ENCODE peak calls at places on chromosomes 5 and 9, in seven cellular contexts. One of them, this sample, is unnamed.

GRCh38 chr9:91362212-91362611 is 494 bp upstream of the AUH start:
- DNase-seq in breast epithelium: no peak
- DNase-seq in HCT116: no peak
- DNase-seq in stomach: no peak
- DNase-seq in right lobe of liver: no peak
- DNase-seq in endodermal cell: no peak
- DNase-seq in endothelial cell of umbilical vein: no peak
- DNase-seq in this sample: no peak

GRCh38 chr5:62340392-62340791 is 34.4 kb downstream of the KIF2A start:
- DNase-seq in breast epithelium: no peak
- DNase-seq in HCT116: peak; percentile 28
- DNase-seq in stomach: no peak
- DNase-seq in right lobe of liver: no peak
- DNase-seq in endodermal cell: no peak
- DNase-seq in endothelial cell of umbilical vein: peak; percentile 27
- DNase-seq in this sample: no peak

GRCh38 chr5:65923339-65923738 is 3.0 kb upstream of the ERBIN start:
- DNase-seq in breast epithelium: no peak
- DNase-seq in HCT116: peak; percentile 52
- DNase-seq in stomach: no peak
- DNase-seq in right lobe of liver: no peak
- DNase-seq in endodermal cell: no peak
- DNase-seq in endothelial cell of umbilical vein: no peak
- DNase-seq in this sample: no peak

GRCh38 chr5:95667678-95668077 is 15.1 kb downstream of the SPATA9 start:
- DNase-seq in breast epithelium: no peak
- DNase-seq in HCT116: no peak
- DNase-seq in stomach: no peak
- DNase-seq in right lobe of liver: no peak
- DNase-seq in endodermal cell: no peak
- DNase-seq in endothelial cell of umbilical vein: no peak
- DNase-seq in this sample: no peak

GRCh38 chr9:135479469-135480052 is at the start of gene PPP1R26:
- DNase-seq in breast epithelium: no peak
- DNase-seq in HCT116: no peak
- DNase-seq in stomach: peak; percentile 48
- DNase-seq in right lobe of liver: no peak
- DNase-seq in endodermal cell: no peak
- DNase-seq in endothelial cell of umbilical vein: no peak
- DNase-seq in this sample: no peak

GRCh38 chr9:128006360-128007024 is 25.7 kb upstream of the EEIG1 start:
- DNase-seq in breast epithelium: no peak
- DNase-seq in HCT116: no peak
- DNase-seq in stomach: no peak
- DNase-seq in right lobe of liver: no peak
- DNase-seq in endodermal cell: no peak
- DNase-seq in endothelial cell of umbilical vein: peak; percentile 66
- DNase-seq in this sample: no peak

GRCh38 chr5:143229896-143230675 is 173.4 kb downstream of the NR3C1 start:
- DNase-seq in breast epithelium: no peak
- DNase-seq in HCT116: no peak
- DNase-seq in stomach: no peak
- DNase-seq in right lobe of liver: no peak
- DNase-seq in endodermal cell: peak; percentile 66
- DNase-seq in endothelial cell of umbilical vein: no peak
- DNase-seq in this sample: no peak

GRCh38 chr9:108099854-108100253 is 610.3 kb upstream of the KLF4 start:
- DNase-seq in breast epithelium: no peak
- DNase-seq in HCT116: peak; percentile 56
- DNase-seq in stomach: no peak
- DNase-seq in right lobe of liver: no peak
- DNase-seq in endodermal cell: no peak
- DNase-seq in endothelial cell of umbilical vein: no peak
- DNase-seq in this sample: no peak

GRCh38 chr5:150559088-150559487 is 51.2 kb downstream of the NDST1 start:
- DNase-seq in breast epithelium: no peak
- DNase-seq in HCT116: no peak
- DNase-seq in stomach: no peak
- DNase-seq in right lobe of liver: no peak
- DNase-seq in endodermal cell: no peak
- DNase-seq in endothelial cell of umbilical vein: no peak
- DNase-seq in this sample: no peak

GRCh38 chr5:159257007-159257406 is 6.1 kb upstream of the UBLCP1 start:
- DNase-seq in breast epithelium: no peak
- DNase-seq in HCT116: no peak
- DNase-seq in stomach: no peak
- DNase-seq in right lobe of liver: no peak
- DNase-seq in endodermal cell: no peak
- DNase-seq in endothelial cell of umbilical vein: no peak
- DNase-seq in this sample: peak; percentile 79

GRCh38 chr9:114906922-114907571 is 23.3 kb downstream of the TNFSF8 start:
- DNase-seq in breast epithelium: no peak
- DNase-seq in HCT116: peak; percentile 38
- DNase-seq in stomach: no peak
- DNase-seq in right lobe of liver: no peak
- DNase-seq in endodermal cell: peak; percentile 93
- DNase-seq in endothelial cell of umbilical vein: peak; percentile 78
- DNase-seq in this sample: no peak

GRCh38 chr5:124660229-124661093 is 86.0 kb downstream of the ZNF608 start:
- DNase-seq in breast epithelium: no peak
- DNase-seq in HCT116: no peak
- DNase-seq in stomach: no peak
- DNase-seq in right lobe of liver: no peak
- DNase-seq in endodermal cell: peak; percentile 70
- DNase-seq in endothelial cell of umbilical vein: no peak
- DNase-seq in this sample: peak; percentile 90

GRCh38 chr9:136084191-136084944 is 10.7 kb downstream of the NACC2 start:
- DNase-seq in breast epithelium: no peak
- DNase-seq in HCT116: no peak
- DNase-seq in stomach: no peak
- DNase-seq in right lobe of liver: peak; percentile 45
- DNase-seq in endodermal cell: no peak
- DNase-seq in endothelial cell of umbilical vein: no peak
- DNase-seq in this sample: no peak

DNA sequence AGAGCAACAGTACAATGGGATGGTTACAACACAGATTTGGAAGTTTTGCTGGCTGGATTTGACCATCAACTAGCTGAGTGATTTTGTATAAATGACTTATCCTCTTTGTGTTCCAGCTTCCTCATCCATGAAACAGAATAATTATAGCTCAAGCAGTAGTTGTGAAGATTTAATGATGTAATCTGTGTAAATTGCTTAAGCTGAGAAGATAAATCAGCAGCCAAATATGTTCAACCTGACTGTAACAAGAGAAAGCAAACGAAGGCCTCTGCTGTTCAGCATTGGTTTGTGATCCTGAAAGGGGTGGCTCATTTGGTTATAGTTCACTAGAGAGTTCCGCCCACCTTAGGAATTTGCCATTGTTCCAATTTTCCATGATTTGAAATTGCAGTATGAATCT is 75.7 kb upstream of the CCDC112 start:
- DNase-seq in breast epithelium: no peak
- DNase-seq in HCT116: no peak
- DNase-seq in stomach: no peak
- DNase-seq in right lobe of liver: no peak
- DNase-seq in endodermal cell: no peak
- DNase-seq in endothelial cell of umbilical vein: no peak
- DNase-seq in this sample: no peak
- H3K4me1 ChIP-seq in breast epithelium: no peaks in the 10 kb centered on the region
- H3K4me1 ChIP-seq in HCT116: peaks cover 20% of the 10 kb centered on the region
- H3K4me1 ChIP-seq in stomach: no peaks in the 10 kb centered on the region
- H3K4me1 ChIP-seq in right lobe of liver: no peaks in the 10 kb centered on the region
- H3K4me1 ChIP-seq in endodermal cell: no peaks in the 10 kb centered on the region
- H3K4me1 ChIP-seq in endothelial cell of umbilical vein: peaks cover under 1% of the 10 kb centered on the region
- H3K4me1 ChIP-seq in this sample: peaks cover 3% of the 10 kb centered on the region

DNA sequence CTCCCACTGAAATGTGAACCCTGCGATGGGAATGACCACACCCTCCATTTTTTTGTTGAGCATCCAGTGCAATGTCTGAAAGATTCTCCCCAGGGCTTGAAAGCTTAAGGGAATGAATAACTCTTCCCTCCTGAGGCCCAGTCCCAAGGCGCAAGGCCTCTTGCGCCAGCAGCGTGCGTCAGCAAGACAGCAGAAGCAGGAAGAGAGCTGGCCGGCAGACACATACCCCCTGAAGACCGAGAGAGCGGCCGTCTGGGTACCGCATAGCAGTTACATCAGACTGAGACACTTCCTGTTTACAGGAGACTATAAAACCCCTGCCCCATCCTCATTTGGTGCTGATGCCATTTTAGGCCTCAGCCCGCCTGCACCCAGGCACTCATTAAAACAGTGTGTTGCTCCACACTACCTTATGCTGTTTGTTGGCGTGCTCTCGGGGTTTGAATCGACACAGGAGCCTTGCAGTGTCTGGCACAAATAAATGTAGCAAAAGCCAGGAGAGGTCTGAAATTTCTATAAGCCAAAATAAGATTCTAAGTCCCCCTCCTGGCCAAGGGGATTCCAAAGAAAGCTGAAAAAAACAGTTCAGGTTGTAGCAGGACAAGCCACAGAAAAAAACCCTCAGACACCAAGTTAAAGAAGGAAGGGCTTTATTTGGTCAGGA is 62.2 kb downstream of the GDNF start:
- DNase-seq in breast epithelium: no peak
- DNase-seq in HCT116: no peak
- DNase-seq in stomach: peak; percentile 34
- DNase-seq in right lobe of liver: no peak
- DNase-seq in endodermal cell: no peak
- DNase-seq in endothelial cell of umbilical vein: no peak
- DNase-seq in this sample: peak; percentile 29
- H3K4me1 ChIP-seq in breast epithelium: no peaks in the 10 kb centered on the region
- H3K4me1 ChIP-seq in HCT116: no peaks in the 10 kb centered on the region
- H3K4me1 ChIP-seq in stomach: no peaks in the 10 kb centered on the region
- H3K4me1 ChIP-seq in right lobe of liver: no peaks in the 10 kb centered on the region
- H3K4me1 ChIP-seq in endodermal cell: no peaks in the 10 kb centered on the region
- H3K4me1 ChIP-seq in endothelial cell of umbilical vein: no peaks in the 10 kb centered on the region
- H3K4me1 ChIP-seq in this sample: peaks cover 28% of the 10 kb centered on the region

GRCh38 chr5:119357815-119358559 is 2.2 kb downstream of the TNFAIP8 start:
- DNase-seq in breast epithelium: no peak
- DNase-seq in HCT116: no peak
- DNase-seq in stomach: no peak
- DNase-seq in right lobe of liver: no peak
- DNase-seq in endodermal cell: no peak
- DNase-seq in endothelial cell of umbilical vein: no peak
- DNase-seq in this sample: no peak

GRCh38 chr5:119358901-119359603 is 3.2 kb downstream of the TNFAIP8 start:
- DNase-seq in breast epithelium: no peak
- DNase-seq in HCT116: no peak
- DNase-seq in stomach: no peak
- DNase-seq in right lobe of liver: no peak
- DNase-seq in endodermal cell: no peak
- DNase-seq in endothelial cell of umbilical vein: no peak
- DNase-seq in this sample: no peak

GRCh38 chr5:119356384-119357188 is 767 bp downstream of the TNFAIP8 start:
- DNase-seq in breast epithelium: no peak
- DNase-seq in HCT116: no peak
- DNase-seq in stomach: no peak
- DNase-seq in right lobe of liver: no peak
- DNase-seq in endodermal cell: no peak
- DNase-seq in endothelial cell of umbilical vein: peak; percentile 36
- DNase-seq in this sample: no peak

GRCh38 chr5:119355636-119356383 is at the start of gene TNFAIP8:
- DNase-seq in breast epithelium: peak; percentile 53
- DNase-seq in HCT116: no peak
- DNase-seq in stomach: peak; percentile 62
- DNase-seq in right lobe of liver: peak; percentile 75
- DNase-seq in endodermal cell: peak; percentile 84
- DNase-seq in endothelial cell of umbilical vein: peak; percentile 59
- DNase-seq in this sample: peak; percentile 60

DNA sequence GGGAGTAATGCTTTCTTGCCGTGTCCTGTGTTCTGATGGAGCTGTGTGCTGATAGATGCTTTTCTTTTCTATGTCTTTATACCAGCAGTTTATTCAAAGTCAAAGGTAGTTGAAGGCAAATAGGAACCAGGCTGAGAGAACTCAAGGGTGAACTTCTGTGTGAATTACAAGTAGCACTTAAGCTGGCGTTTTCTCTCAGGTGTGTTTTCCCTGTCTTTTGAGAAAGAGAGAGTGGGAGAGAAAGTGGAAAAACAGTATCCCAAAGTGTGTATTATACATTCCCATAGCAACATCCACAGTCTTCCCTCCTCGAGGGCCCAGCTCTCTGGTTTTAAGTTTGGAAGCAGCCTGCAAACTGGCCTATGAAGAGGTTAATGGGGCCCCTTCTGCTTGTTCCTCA is 1.5 kb downstream of the TNFAIP8 start:
- DNase-seq in breast epithelium: no peak
- DNase-seq in HCT116: no peak
- DNase-seq in stomach: no peak
- DNase-seq in right lobe of liver: no peak
- DNase-seq in endodermal cell: no peak
- DNase-seq in endothelial cell of umbilical vein: no peak
- DNase-seq in this sample: no peak
- H3K4me1 ChIP-seq in breast epithelium: no peaks in the 10 kb centered on the region
- H3K4me1 ChIP-seq in HCT116: peaks cover 6% of the 10 kb centered on the region
- H3K4me1 ChIP-seq in stomach: peaks cover 53% of the 10 kb centered on the region
- H3K4me1 ChIP-seq in right lobe of liver: no peaks in the 10 kb centered on the region
- H3K4me1 ChIP-seq in endodermal cell: peaks cover 16% of the 10 kb centered on the region
- H3K4me1 ChIP-seq in endothelial cell of umbilical vein: peaks cover 11% of the 10 kb centered on the region
- H3K4me1 ChIP-seq in this sample: peaks cover 15% of the 10 kb centered on the region

GRCh38 chr9:134063876-134064450 is 3.9 kb downstream of the BRD3 start:
- DNase-seq in breast epithelium: no peak
- DNase-seq in HCT116: no peak
- DNase-seq in stomach: peak; percentile 13
- DNase-seq in right lobe of liver: no peak
- DNase-seq in endodermal cell: no peak
- DNase-seq in endothelial cell of umbilical vein: no peak
- DNase-seq in this sample: no peak

GRCh38 chr9:134063088-134063875 is 4.5 kb downstream of the BRD3 start:
- DNase-seq in breast epithelium: no peak
- DNase-seq in HCT116: no peak
- DNase-seq in stomach: peak; percentile 18
- DNase-seq in right lobe of liver: peak; percentile 49
- DNase-seq in endodermal cell: peak; percentile 45
- DNase-seq in endothelial cell of umbilical vein: no peak
- DNase-seq in this sample: no peak

GRCh38 chr9:134065720-134066419 is 2.0 kb downstream of the BRD3 start:
- DNase-seq in breast epithelium: peak; percentile 52
- DNase-seq in HCT116: no peak
- DNase-seq in stomach: peak; percentile 60
- DNase-seq in right lobe of liver: peak; percentile 66
- DNase-seq in endodermal cell: peak; percentile 62
- DNase-seq in endothelial cell of umbilical vein: peak; percentile 62
- DNase-seq in this sample: peak; percentile 58

GRCh38 chr9:134066546-134066922 is 1.3 kb downstream of the BRD3 start:
- DNase-seq in breast epithelium: no peak
- DNase-seq in HCT116: no peak
- DNase-seq in stomach: peak; percentile 25
- DNase-seq in right lobe of liver: no peak
- DNase-seq in endodermal cell: no peak
- DNase-seq in endothelial cell of umbilical vein: peak; percentile 22
- DNase-seq in this sample: peak; percentile 34

DNA sequence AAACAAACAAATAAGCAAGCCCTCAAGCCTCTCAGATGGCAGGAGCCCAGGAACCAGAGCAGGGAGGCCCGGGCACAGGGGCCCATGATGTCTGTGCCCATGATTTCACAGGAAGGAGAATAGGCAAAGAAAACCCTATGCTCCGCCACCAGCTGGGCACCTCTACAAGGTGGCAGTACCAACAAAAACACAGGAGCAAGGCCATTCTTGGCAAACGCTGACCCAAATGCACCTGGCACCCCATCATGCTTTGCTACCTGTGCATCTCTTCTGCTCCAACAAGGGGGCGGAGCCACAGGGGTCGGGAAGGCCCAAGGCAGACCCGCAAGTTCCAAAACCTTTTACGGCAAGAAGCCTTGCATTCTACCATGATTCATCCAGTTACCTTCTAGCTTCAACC is 3.1 kb downstream of the BRD3 start:
- DNase-seq in breast epithelium: peak; percentile 49
- DNase-seq in HCT116: no peak
- DNase-seq in stomach: peak; percentile 25
- DNase-seq in right lobe of liver: no peak
- DNase-seq in endodermal cell: peak; percentile 44
- DNase-seq in endothelial cell of umbilical vein: no peak
- DNase-seq in this sample: no peak
- H3K4me1 ChIP-seq in breast epithelium: peaks cover 14% of the 10 kb centered on the region
- H3K4me1 ChIP-seq in HCT116: peaks cover 22% of the 10 kb centered on the region
- H3K4me1 ChIP-seq in stomach: peaks cover 76% of the 10 kb centered on the region
- H3K4me1 ChIP-seq in right lobe of liver: no peaks in the 10 kb centered on the region
- H3K4me1 ChIP-seq in endodermal cell: peaks cover 2% of the 10 kb centered on the region
- H3K4me1 ChIP-seq in endothelial cell of umbilical vein: peaks cover 12% of the 10 kb centered on the region
- H3K4me1 ChIP-seq in this sample: peaks cover 26% of the 10 kb centered on the region